ENCODE peak calls at places on chromosomes 11 and 22, in four cellular contexts. R, C, Y and X are unnamed samples.

GRCh38 chr22:19997561-19998231 is 18.9 kb downstream of the ARVCF start:
- DNase-seq in R (no peak), C (no peak), Y (no peak), X (no peak)

GRCh38 chr11:133901999-133902398 is 54.8 kb downstream of the IGSF9B start:
- DNase-seq in R (no peak), C (no peak), Y (no peak), X (no peak)

GRCh38 chr11:114483929-114484328 is 44.7 kb downstream of the REXO2 start:
- DNase-seq in R (no peak), C (no peak), Y (no peak), X (no peak)

GRCh38 chr22:40043086-40043485 is 48.3 kb downstream of the FAM83F start:
- DNase-seq in R (no peak), C (no peak), Y (no peak), X (no peak)

GRCh38 chr11:130480166-130480565 is 31.7 kb downstream of the ADAMTS15 start:
- DNase-seq in R (no peak), C (no peak), Y (no peak), X (no peak)

GRCh38 chr11:72228229-72228843 is 3.8 kb downstream of the INPPL1 start:
- DNase-seq in R (no peak), C (no peak), Y (no peak), X (no peak)

GRCh38 chr11:69486773-69487266 is 5.4 kb downstream of the LINC01488 start:
- DNase-seq in R (no peak), C (no peak), Y (no peak), X (no peak)

GRCh38 chr11:75276696-75277095 is 36.1 kb downstream of the TPBGL start:
- DNase-seq in R (no peak), C (no peak), Y (no peak), X (no peak)

GRCh38 chr22:30606455-30607299 is at the start of gene TCN2:
- DNase-seq in R (peak), C (peak), Y (peak), X (no peak)

GRCh38 chr11:116930177-116930576 is 92.8 kb upstream of the APOA1 start:
- DNase-seq in R (peak), C (peak), Y (no peak), X (peak)

GRCh38 chr11:59756845-59757244 is 1.7 kb downstream of the STX3 start:
- DNase-seq in R (no peak), C (no peak), Y (no peak), X (no peak)

GRCh38 chr11:19595840-19596751 is 116.5 kb upstream of the NAV2 start:
- DNase-seq in R (peak), C (no peak), Y (no peak), X (no peak)

GRCh38 chr22:22681221-22681739 is 36.9 kb downstream of the GGTLC2 start:
- DNase-seq in R (no peak), C (no peak), Y (no peak), X (no peak)

GRCh38 chr22:33894036-33894435 is 26.2 kb downstream of the LARGE1 start:
- DNase-seq in R (no peak), C (no peak), Y (no peak), X (no peak)

GRCh38 chr22:37419916-37420655 is 7.2 kb downstream of the ELFN2 start:
- DNase-seq in R (no peak), C (peak), Y (no peak), X (no peak)

GRCh38 chr11:78371221-78371899 is 46.3 kb downstream of the GAB2 start:
- DNase-seq in R (no peak), C (no peak), Y (peak), X (no peak)

GRCh38 chr11:46631676-46632075 is 14.3 kb downstream of the ATG13 start:
- DNase-seq in R (no peak), C (no peak), Y (no peak), X (no peak)

GRCh38 chr22:37169412-37169811 is 18.6 kb downstream of the C1QTNF6 start:
- DNase-seq in R (no peak), C (no peak), Y (no peak), X (no peak)

GRCh38 chr11:107482234-107482633 is 24.6 kb upstream of the CWF19L2 start:
- DNase-seq in R (no peak), C (no peak), Y (no peak), X (no peak)

GRCh38 chr11:6319879-6320410 is 356 bp downstream of the CAVIN3 start:
- DNase-seq in R (no peak), C (peak), Y (no peak), X (no peak)

GRCh38 chr22:39941661-39942060 is 18.5 kb upstream of the TMA7B start:
- DNase-seq in R (no peak), C (no peak), Y (no peak), X (no peak)

GRCh38 chr22:30782613-30783012 is 87.9 kb downstream of the OSBP2 start:
- DNase-seq in R (no peak), C (no peak), Y (no peak), X (no peak)